ENCODE peak calls at places on chromosomes 4 and X, in seven cellular contexts. F, J, N, O, L, Q and I are unnamed samples. For H3K9me3, the result is how much of the 10 kb centered on the place peaks cover.

GRCh38 chr4:76407440-76408119 is 13.4 kb downstream of the CCDC158 start:
- DNase-seq in F (no peak), O (no peak), N (no peak), L (peak), J (no peak), Q (no peak), I (no peak)

GRCh38 chrX:119181491-119181890 is 53.9 kb upstream of the KIAA1210 start:
- DNase-seq in Q (no peak), L (no peak), J (peak), O (peak), F (no peak), N (no peak), I (no peak)

GRCh38 chr4:40718571-40718970 is 31.2 kb upstream of the NSUN7 start:
- DNase-seq in O (no peak), Q (no peak), N (peak), J (peak), L (no peak), F (no peak), I (no peak)

GRCh38 chrX:151370906-151371305 is 26.1 kb upstream of the VMA21 start:
- DNase-seq in F (no peak), L (peak), O (no peak), Q (no peak), J (peak), N (no peak), I (no peak)

GRCh38 chr4:24470681-24471622 is 113.4 kb downstream of the DHX15 start:
- DNase-seq in J (peak), O (no peak), Q (peak), N (peak), L (peak), F (no peak), I (no peak)

GRCh38 chr4:39384563-39384962 is 18.4 kb upstream of the RFC1 start:
- DNase-seq in F (no peak), Q (no peak), L (no peak), N (no peak), O (no peak), J (no peak), I (no peak)

GRCh38 chr4:115249808-115250207 is 136.4 kb upstream of the NDST4 start:
- DNase-seq in N (no peak), J (no peak), F (no peak), Q (no peak), L (no peak), O (no peak), I (no peak)

GRCh38 chrX:47751670-47752069 is 85.0 kb upstream of the ZNF81 start:
- DNase-seq in O (peak), Q (no peak), F (peak), J (peak), N (no peak), L (peak), I (peak)

GRCh38 chrX:130444641-130445336 is 43.0 kb downstream of the RBMX2 start:
- DNase-seq in J (no peak), Q (no peak), F (no peak), O (no peak), L (no peak), N (no peak), I (no peak)

GRCh38 chr4:186029731-186030421 is 39.1 kb upstream of the TLR3 start:
- DNase-seq in Q (peak), J (no peak), O (no peak), N (peak), L (no peak), F (no peak), I (no peak)
- H3K9me3 ChIP-seq in Q (under half), J (under half), O (under half), N (under half), L (under half), F (under half), I (under half)

DNA sequence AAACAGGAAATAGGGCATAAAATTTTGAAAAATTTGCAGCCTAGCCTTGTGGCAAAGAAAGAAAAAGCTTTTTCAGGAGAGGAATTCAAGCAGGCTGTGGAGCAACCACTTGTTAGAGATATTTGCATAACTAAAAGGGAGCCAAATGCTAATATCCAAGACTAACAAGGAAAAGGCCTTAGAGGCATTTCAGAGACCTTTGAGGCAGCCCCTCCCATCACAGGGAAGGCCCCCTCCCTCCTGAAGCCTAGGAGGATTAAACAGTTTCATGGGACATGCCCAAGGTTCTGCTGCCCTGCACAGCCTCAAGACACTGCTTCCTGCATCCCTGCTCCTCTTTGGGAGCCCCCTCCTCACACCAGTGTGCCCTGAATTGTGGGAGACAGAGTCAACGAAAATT is 275.4 kb upstream of the SFRP2 start:
- DNase-seq in O (no peak), N (no peak), Q (no peak), L (no peak), J (peak), F (no peak), I (no peak)
- H3K9me3 ChIP-seq in O (under half), N (under half), Q (under half), L (under half), J (under half), F (under half), I (under half)

DNA sequence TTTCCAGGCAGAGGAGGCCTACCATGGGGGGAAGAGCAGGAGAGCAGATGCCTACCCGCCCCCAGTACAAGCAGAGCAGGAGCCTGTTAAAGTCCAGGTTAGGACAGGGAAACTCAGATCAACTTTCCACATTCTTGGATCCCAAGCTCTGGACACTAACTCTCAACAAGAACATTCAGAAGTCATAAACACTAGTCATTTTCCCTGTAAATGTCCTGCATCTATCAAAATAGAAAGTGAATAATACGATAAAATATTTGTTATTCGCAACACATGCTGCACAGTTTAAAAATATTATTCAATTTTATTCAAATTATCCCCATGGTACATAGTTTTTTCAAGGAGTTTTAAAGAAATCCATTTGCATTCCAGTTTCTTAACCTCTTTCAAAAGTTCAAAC is 185.2 kb upstream of the NEIL3 start:
- DNase-seq in F (no peak), L (no peak), J (no peak), O (no peak), Q (no peak), N (no peak), I (no peak)
- H3K9me3 ChIP-seq in F (under half), L (under half), J (under half), O (under half), Q (under half), N (under half), I (under half)

GRCh38 chrX:1025413-1025812 is 187.0 kb downstream of the CRLF2 start:
- DNase-seq in O (no peak), N (no peak), F (no peak), Q (no peak), L (no peak), J (no peak), I (no peak)
- H3K9me3 ChIP-seq in O (under half), N (under half), F (under half), Q (under half), L (under half), J (under half), I (under half)

DNA sequence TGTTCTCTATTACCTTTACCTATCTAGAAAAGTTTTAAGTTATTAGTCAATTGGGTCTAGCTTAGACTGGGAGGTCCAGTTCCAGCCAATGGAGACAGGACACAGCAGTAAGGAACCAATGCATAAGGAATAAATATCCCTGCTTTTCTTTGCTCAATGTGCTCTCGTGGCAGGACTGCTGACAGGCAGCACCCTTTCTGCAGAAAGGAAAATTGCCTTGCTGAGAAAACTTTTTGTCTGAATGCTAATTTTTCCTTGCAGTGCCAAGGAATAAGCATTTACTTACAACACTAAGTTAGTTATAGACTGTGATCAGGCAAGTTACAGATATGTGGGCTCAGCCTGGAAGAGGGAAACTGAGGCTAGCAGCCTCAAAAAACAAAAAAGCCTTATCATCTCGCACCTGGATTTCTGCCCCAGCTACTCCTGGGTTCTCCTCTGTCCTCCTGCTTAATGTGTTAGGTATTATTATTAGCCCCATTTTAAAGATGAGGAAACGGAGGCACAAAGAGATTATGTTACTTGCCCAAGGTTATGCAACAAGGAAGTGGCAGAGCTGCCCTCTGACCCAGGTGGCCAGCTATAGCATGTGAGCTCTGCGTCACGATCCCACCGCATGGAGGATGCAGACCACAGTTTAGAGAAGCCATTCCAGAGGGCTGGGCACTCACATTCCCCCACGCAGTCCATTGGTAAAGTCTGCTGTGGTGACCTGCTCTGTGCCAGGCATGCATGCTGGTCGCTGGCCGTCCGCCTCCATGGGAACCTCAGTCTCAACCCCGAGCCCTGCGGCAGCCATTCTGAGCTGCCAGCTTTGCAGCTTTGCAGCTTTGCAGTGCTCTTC is 40.5 kb upstream of the C4orf50 start:
- DNase-seq in L (no peak), Q (no peak), J (no peak), N (no peak), O (no peak), F (no peak), I (no peak)
- H3K9me3 ChIP-seq in L (under half), Q (under half), J (under half), N (under half), O (under half), F (under half), I (under half)

DNA sequence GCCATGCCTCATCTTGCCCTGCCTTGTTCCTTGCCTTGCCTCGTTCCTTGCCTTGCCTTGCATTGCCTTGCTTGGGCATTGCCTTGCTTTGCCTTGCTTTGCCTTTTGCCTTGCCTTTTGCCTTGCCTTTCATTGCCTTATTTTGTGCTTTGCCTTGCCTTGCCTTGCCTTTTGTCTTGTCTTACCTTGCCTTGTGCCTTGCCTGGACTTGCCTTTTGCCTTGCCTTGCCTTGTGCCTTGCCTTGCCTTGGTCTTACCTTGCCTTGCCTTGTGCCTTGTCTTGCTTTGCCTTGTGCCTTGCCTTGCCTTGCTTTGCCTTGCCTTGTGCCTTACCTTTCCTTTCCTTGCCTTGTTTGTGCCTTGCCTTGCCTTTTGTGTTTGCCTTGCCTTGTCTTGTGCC is 88.2 kb downstream of the TAB3 start:
- DNase-seq in F (no peak), N (no peak), O (no peak), Q (no peak), J (no peak), L (no peak), I (no peak)
- H3K9me3 ChIP-seq in F (under half), N (under half), O (under half), Q (under half), J (under half), L (under half), I (under half)